ENCODE peak calls at places on chromosomes 16 and 17, in six cellular contexts. V is NCI-H1694 treated with DMSO at 0.1 percent for 48 hours; H is naive thymus-derived CD8-positive, alpha-beta T cell; O is aorta; C is T47D; B is stomach. E is an unnamed sample.

GRCh38 chr16:31200821-31201510 is 1.6 kb downstream of the PYCARD start:
- DNase-seq in V (no peak), H (peak), O (peak), C (no peak), B (no peak), E (peak)

GRCh38 chr16:31052131-31052530 is 18.8 kb downstream of the STX4 start:
- DNase-seq in V (no peak), H (no peak), O (no peak), C (no peak), B (no peak), E (peak)

GRCh38 chr16:67101683-67102082 is 8.1 kb upstream of the PHAF1 start:
- DNase-seq in V (no peak), H (no peak), O (no peak), C (no peak), B (no peak), E (no peak)

GRCh38 chr16:85395207-85395912 is 217.8 kb upstream of the GSE1 start:
- DNase-seq in V (peak), H (no peak), O (peak), C (peak), B (peak), E (peak)

GRCh38 chr16:23527961-23528634 is 17.8 kb upstream of the GGA2 start:
- DNase-seq in V (no peak), H (no peak), O (no peak), C (no peak), B (no peak), E (no peak)

GRCh38 chr17:64032081-64032480 is 11.6 kb upstream of the ICAM2 start:
- DNase-seq in V (no peak), H (no peak), O (no peak), C (no peak), B (no peak), E (no peak)

GRCh38 chr17:41965694-41966375 is 760 bp upstream of the CNP start:
- DNase-seq in V (peak), H (peak), O (no peak), C (peak), B (peak), E (peak)

GRCh38 chr16:54006693-54007092 is 279.9 kb downstream of the IRX3 start:
- DNase-seq in V (no peak), H (no peak), O (no peak), C (no peak), B (no peak), E (no peak)

GRCh38 chr16:67115649-67116048 is 5.9 kb downstream of the PHAF1 start:
- DNase-seq in V (no peak), H (no peak), O (peak), C (no peak), B (no peak), E (no peak)

GRCh38 chr17:27230996-27231395 is 62.9 kb upstream of the WSB1 start:
- DNase-seq in V (no peak), H (no peak), O (no peak), C (no peak), B (no peak), E (no peak)

GRCh38 chr16:4597174-4597573 is 17.5 kb downstream of the UBALD1 start:
- DNase-seq in V (no peak), H (no peak), O (no peak), C (no peak), B (peak), E (no peak)

GRCh38 chr16:79839851-79840321 is 239.3 kb upstream of the MAF start:
- DNase-seq in V (no peak), H (no peak), O (no peak), C (no peak), B (no peak), E (no peak)

GRCh38 chr17:39939588-39940419 is 12.3 kb downstream of the LRRC3C start:
- DNase-seq in V (no peak), H (peak), O (no peak), C (peak), B (no peak), E (peak)

GRCh38 chr17:81429813-81430510 is 34.7 kb downstream of the BAHCC1 start:
- DNase-seq in V (peak), H (no peak), O (no peak), C (no peak), B (no peak), E (peak)

GRCh38 chr17:9101356-9101755 is 80.0 kb downstream of the NTN1 start:
- DNase-seq in V (peak), H (no peak), O (no peak), C (no peak), B (no peak), E (no peak)

GRCh38 chr16:16175296-16175695 is 48.0 kb downstream of the ABCC6 start:
- DNase-seq in V (no peak), H (no peak), O (peak), C (no peak), B (no peak), E (no peak)

GRCh38 chr17:75404739-75405364 is 626 bp downstream of the GRB2 start:
- DNase-seq in V (no peak), H (peak), O (peak), C (peak), B (peak), E (peak)

GRCh38 chr17:5592382-5592781 is 8.1 kb upstream of the NLRP1 start:
- DNase-seq in V (peak), H (no peak), O (no peak), C (peak), B (no peak), E (peak)

GRCh38 chr17:50269477-50270429 is 4.5 kb upstream of the TMEM92 start:
- DNase-seq in V (peak), H (peak), O (peak), C (peak), B (peak), E (peak)

GRCh38 chr17:21843318-21843865 is 151.1 kb downstream of the KCNJ18 start:
- DNase-seq in V (no peak), H (no peak), O (no peak), C (no peak), B (no peak), E (no peak)

GRCh38 chr17:11999715-12000114 is 2.4 kb upstream of the ZNF18 start:
- DNase-seq in V (no peak), H (no peak), O (no peak), C (no peak), B (no peak), E (no peak)

GRCh38 chr17:14922421-14922820 is 342.7 kb downstream of the PMP22 start:
- DNase-seq in V (no peak), H (no peak), O (no peak), C (no peak), B (no peak), E (no peak)

GRCh38 chr16:19130385-19130784 is 16.6 kb downstream of the ITPRIPL2 start:
- DNase-seq in V (no peak), H (no peak), O (no peak), C (no peak), B (no peak), E (no peak)

GRCh38 chr16:10136916-10137315 is 45.3 kb downstream of the GRIN2A start:
- DNase-seq in V (no peak), H (no peak), O (no peak), C (no peak), B (no peak), E (no peak)

GRCh38 chr17:13004336-13004735 is 13.5 kb downstream of the ELAC2 start:
- DNase-seq in V (no peak), H (no peak), O (no peak), C (no peak), B (no peak), E (no peak)

E was measured in SJCRH30.